ENCODE peak calls at places on chromosome 19, in ten cellular contexts. One of them, this sample, is unnamed.

GRCh38 chr19:39390460-39390758 is 497 bp downstream of the PAF1 start:
- DNase-seq in activated CD4-positive, alpha-beta T cell treated with anti-CD3 and anti-CD28 coated beads, Interleukin-2, amount 50 U/mL, for 24 hours: peak; percentile 73
- DNase-seq in GM04504: no peak
- DNase-seq in activated naive CD8-positive, alpha-beta T cell treated with anti-CD3 and anti-CD28 coated beads, Interleukin-2, amount 50 U/mL, for 24 hours: peak; percentile 75
- DNase-seq in dermis microvascular lymphatic vessel endothelial cell: no peak
- DNase-seq in cardiac muscle cell: no peak
- DNase-seq in caudate nucleus: no peak
- DNase-seq in left lung: no peak
- DNase-seq in H7: no peak
- DNase-seq in T-helper 1 cell: peak; percentile 81
- DNase-seq in this sample: no peak

GRCh38 chr19:58581227-58582141 is 8.3 kb upstream of the MZF1 start:
- DNase-seq in activated CD4-positive, alpha-beta T cell treated with anti-CD3 and anti-CD28 coated beads, Interleukin-2, amount 50 U/mL, for 24 hours: peak; percentile 86
- DNase-seq in GM04504: peak; percentile 68
- DNase-seq in activated naive CD8-positive, alpha-beta T cell treated with anti-CD3 and anti-CD28 coated beads, Interleukin-2, amount 50 U/mL, for 24 hours: peak; percentile 92
- DNase-seq in dermis microvascular lymphatic vessel endothelial cell: peak; percentile 91
- DNase-seq in cardiac muscle cell: peak; percentile 90
- DNase-seq in caudate nucleus: no peak
- DNase-seq in left lung: peak; percentile 95
- DNase-seq in H7: peak; percentile 91
- DNase-seq in T-helper 1 cell: peak; percentile 83
- DNase-seq in this sample: peak; percentile 94

GRCh38 chr19:30227661-30228112 is 144.5 kb upstream of the ZNF536 start:
- DNase-seq in activated CD4-positive, alpha-beta T cell treated with anti-CD3 and anti-CD28 coated beads, Interleukin-2, amount 50 U/mL, for 24 hours: peak; percentile 21
- DNase-seq in GM04504: peak; percentile 53
- DNase-seq in activated naive CD8-positive, alpha-beta T cell treated with anti-CD3 and anti-CD28 coated beads, Interleukin-2, amount 50 U/mL, for 24 hours: peak; percentile 69
- DNase-seq in dermis microvascular lymphatic vessel endothelial cell: peak; percentile 62
- DNase-seq in cardiac muscle cell: peak; percentile 71
- DNase-seq in caudate nucleus: peak; percentile 63
- DNase-seq in left lung: peak; percentile 76
- DNase-seq in H7: peak; percentile 94
- DNase-seq in T-helper 1 cell: no peak
- DNase-seq in this sample: peak; percentile 92

GRCh38 chr19:31499281-31499680 is 150.0 kb upstream of the TSHZ3 start:
- DNase-seq in activated CD4-positive, alpha-beta T cell treated with anti-CD3 and anti-CD28 coated beads, Interleukin-2, amount 50 U/mL, for 24 hours: no peak
- DNase-seq in GM04504: no peak
- DNase-seq in activated naive CD8-positive, alpha-beta T cell treated with anti-CD3 and anti-CD28 coated beads, Interleukin-2, amount 50 U/mL, for 24 hours: no peak
- DNase-seq in dermis microvascular lymphatic vessel endothelial cell: no peak
- DNase-seq in cardiac muscle cell: no peak
- DNase-seq in caudate nucleus: no peak
- DNase-seq in left lung: no peak
- DNase-seq in H7: no peak
- DNase-seq in T-helper 1 cell: no peak
- DNase-seq in this sample: no peak

GRCh38 chr19:12965812-12966135 is 3.6 kb upstream of the DAND5 start:
- DNase-seq in activated CD4-positive, alpha-beta T cell treated with anti-CD3 and anti-CD28 coated beads, Interleukin-2, amount 50 U/mL, for 24 hours: no peak
- DNase-seq in GM04504: no peak
- DNase-seq in activated naive CD8-positive, alpha-beta T cell treated with anti-CD3 and anti-CD28 coated beads, Interleukin-2, amount 50 U/mL, for 24 hours: no peak
- DNase-seq in dermis microvascular lymphatic vessel endothelial cell: no peak
- DNase-seq in cardiac muscle cell: no peak
- DNase-seq in caudate nucleus: no peak
- DNase-seq in left lung: no peak
- DNase-seq in H7: no peak
- DNase-seq in T-helper 1 cell: no peak
- DNase-seq in this sample: no peak

GRCh38 chr19:10961763-10962536 is 1.1 kb downstream of the SMARCA4 start:
- DNase-seq in activated CD4-positive, alpha-beta T cell treated with anti-CD3 and anti-CD28 coated beads, Interleukin-2, amount 50 U/mL, for 24 hours: no peak
- DNase-seq in GM04504: no peak
- DNase-seq in activated naive CD8-positive, alpha-beta T cell treated with anti-CD3 and anti-CD28 coated beads, Interleukin-2, amount 50 U/mL, for 24 hours: no peak
- DNase-seq in dermis microvascular lymphatic vessel endothelial cell: peak; percentile 26
- DNase-seq in cardiac muscle cell: no peak
- DNase-seq in caudate nucleus: no peak
- DNase-seq in left lung: no peak
- DNase-seq in H7: no peak
- DNase-seq in T-helper 1 cell: no peak
- DNase-seq in this sample: no peak

GRCh38 chr19:2422951-2423880 is 4.2 kb downstream of the TIMM13 start:
- DNase-seq in activated CD4-positive, alpha-beta T cell treated with anti-CD3 and anti-CD28 coated beads, Interleukin-2, amount 50 U/mL, for 24 hours: no peak
- DNase-seq in GM04504: no peak
- DNase-seq in activated naive CD8-positive, alpha-beta T cell treated with anti-CD3 and anti-CD28 coated beads, Interleukin-2, amount 50 U/mL, for 24 hours: no peak
- DNase-seq in dermis microvascular lymphatic vessel endothelial cell: no peak
- DNase-seq in cardiac muscle cell: no peak
- DNase-seq in caudate nucleus: no peak
- DNase-seq in left lung: peak; percentile 55
- DNase-seq in H7: peak; percentile 59
- DNase-seq in T-helper 1 cell: no peak
- DNase-seq in this sample: no peak

GRCh38 chr19:49880162-49880869 is 2.8 kb downstream of the TBC1D17 start:
- DNase-seq in activated CD4-positive, alpha-beta T cell treated with anti-CD3 and anti-CD28 coated beads, Interleukin-2, amount 50 U/mL, for 24 hours: no peak
- DNase-seq in GM04504: no peak
- DNase-seq in activated naive CD8-positive, alpha-beta T cell treated with anti-CD3 and anti-CD28 coated beads, Interleukin-2, amount 50 U/mL, for 24 hours: no peak
- DNase-seq in dermis microvascular lymphatic vessel endothelial cell: no peak
- DNase-seq in cardiac muscle cell: no peak
- DNase-seq in caudate nucleus: no peak
- DNase-seq in left lung: peak; percentile 53
- DNase-seq in H7: no peak
- DNase-seq in T-helper 1 cell: no peak
- DNase-seq in this sample: no peak

GRCh38 chr19:41263850-41264580 is at the start of gene HNRNPUL1:
- DNase-seq in activated CD4-positive, alpha-beta T cell treated with anti-CD3 and anti-CD28 coated beads, Interleukin-2, amount 50 U/mL, for 24 hours: peak; percentile 99
- DNase-seq in GM04504: peak; percentile 100
- DNase-seq in activated naive CD8-positive, alpha-beta T cell treated with anti-CD3 and anti-CD28 coated beads, Interleukin-2, amount 50 U/mL, for 24 hours: peak; percentile 99
- DNase-seq in dermis microvascular lymphatic vessel endothelial cell: peak; percentile 100
- DNase-seq in cardiac muscle cell: peak; percentile 100
- DNase-seq in caudate nucleus: peak; percentile 100
- DNase-seq in left lung: peak; percentile 95
- DNase-seq in H7: peak; percentile 99
- DNase-seq in T-helper 1 cell: peak; percentile 99
- DNase-seq in this sample: peak; percentile 100

GRCh38 chr19:6100284-6100915 is 9.9 kb downstream of the RFX2 start:
- DNase-seq in activated CD4-positive, alpha-beta T cell treated with anti-CD3 and anti-CD28 coated beads, Interleukin-2, amount 50 U/mL, for 24 hours: no peak
- DNase-seq in GM04504: no peak
- DNase-seq in activated naive CD8-positive, alpha-beta T cell treated with anti-CD3 and anti-CD28 coated beads, Interleukin-2, amount 50 U/mL, for 24 hours: peak; percentile 52
- DNase-seq in dermis microvascular lymphatic vessel endothelial cell: peak; percentile 73
- DNase-seq in cardiac muscle cell: no peak
- DNase-seq in caudate nucleus: no peak
- DNase-seq in left lung: peak; percentile 83
- DNase-seq in H7: peak; percentile 18
- DNase-seq in T-helper 1 cell: no peak
- DNase-seq in this sample: no peak

GRCh38 chr19:52086481-52086880 is 9.1 kb downstream of the ZNF841 start:
- DNase-seq in activated CD4-positive, alpha-beta T cell treated with anti-CD3 and anti-CD28 coated beads, Interleukin-2, amount 50 U/mL, for 24 hours: no peak
- DNase-seq in GM04504: peak; percentile 5
- DNase-seq in activated naive CD8-positive, alpha-beta T cell treated with anti-CD3 and anti-CD28 coated beads, Interleukin-2, amount 50 U/mL, for 24 hours: no peak
- DNase-seq in dermis microvascular lymphatic vessel endothelial cell: no peak
- DNase-seq in cardiac muscle cell: peak; percentile 69
- DNase-seq in caudate nucleus: no peak
- DNase-seq in left lung: no peak
- DNase-seq in H7: no peak
- DNase-seq in T-helper 1 cell: no peak
- DNase-seq in this sample: no peak

GRCh38 chr19:8654591-8655339 is 24.3 kb downstream of the NFILZ start:
- DNase-seq in activated CD4-positive, alpha-beta T cell treated with anti-CD3 and anti-CD28 coated beads, Interleukin-2, amount 50 U/mL, for 24 hours: peak; percentile 54
- DNase-seq in GM04504: no peak
- DNase-seq in activated naive CD8-positive, alpha-beta T cell treated with anti-CD3 and anti-CD28 coated beads, Interleukin-2, amount 50 U/mL, for 24 hours: peak; percentile 76
- DNase-seq in dermis microvascular lymphatic vessel endothelial cell: peak; percentile 44
- DNase-seq in cardiac muscle cell: peak; percentile 58
- DNase-seq in caudate nucleus: peak; percentile 8
- DNase-seq in left lung: peak; percentile 92
- DNase-seq in H7: peak; percentile 94
- DNase-seq in T-helper 1 cell: peak; percentile 53
- DNase-seq in this sample: peak; percentile 73

GRCh38 chr19:4534836-4535658 is at the start of gene PLIN5:
- DNase-seq in activated CD4-positive, alpha-beta T cell treated with anti-CD3 and anti-CD28 coated beads, Interleukin-2, amount 50 U/mL, for 24 hours: peak; percentile 17
- DNase-seq in GM04504: no peak
- DNase-seq in activated naive CD8-positive, alpha-beta T cell treated with anti-CD3 and anti-CD28 coated beads, Interleukin-2, amount 50 U/mL, for 24 hours: peak; percentile 58
- DNase-seq in dermis microvascular lymphatic vessel endothelial cell: peak; percentile 73
- DNase-seq in cardiac muscle cell: peak; percentile 79
- DNase-seq in caudate nucleus: peak; percentile 39
- DNase-seq in left lung: peak; percentile 91
- DNase-seq in H7: peak; percentile 100
- DNase-seq in T-helper 1 cell: no peak
- DNase-seq in this sample: peak; percentile 88

GRCh38 chr19:52640916-52641315 is 2.8 kb upstream of the ZNF83 start:
- DNase-seq in activated CD4-positive, alpha-beta T cell treated with anti-CD3 and anti-CD28 coated beads, Interleukin-2, amount 50 U/mL, for 24 hours: no peak
- DNase-seq in GM04504: no peak
- DNase-seq in activated naive CD8-positive, alpha-beta T cell treated with anti-CD3 and anti-CD28 coated beads, Interleukin-2, amount 50 U/mL, for 24 hours: no peak
- DNase-seq in dermis microvascular lymphatic vessel endothelial cell: peak; percentile 6
- DNase-seq in cardiac muscle cell: peak; percentile 11
- DNase-seq in caudate nucleus: no peak
- DNase-seq in left lung: no peak
- DNase-seq in H7: peak; percentile 88
- DNase-seq in T-helper 1 cell: no peak
- DNase-seq in this sample: no peak

GRCh38 chr19:18501832-18502231 is 20.0 kb downstream of the ELL start:
- DNase-seq in activated CD4-positive, alpha-beta T cell treated with anti-CD3 and anti-CD28 coated beads, Interleukin-2, amount 50 U/mL, for 24 hours: no peak
- DNase-seq in GM04504: no peak
- DNase-seq in activated naive CD8-positive, alpha-beta T cell treated with anti-CD3 and anti-CD28 coated beads, Interleukin-2, amount 50 U/mL, for 24 hours: no peak
- DNase-seq in dermis microvascular lymphatic vessel endothelial cell: no peak
- DNase-seq in cardiac muscle cell: no peak
- DNase-seq in caudate nucleus: no peak
- DNase-seq in left lung: no peak
- DNase-seq in H7: no peak
- DNase-seq in T-helper 1 cell: no peak
- DNase-seq in this sample: no peak

GRCh38 chr19:4971424-4971793 is 2.5 kb downstream of the KDM4B start:
- DNase-seq in activated CD4-positive, alpha-beta T cell treated with anti-CD3 and anti-CD28 coated beads, Interleukin-2, amount 50 U/mL, for 24 hours: no peak
- DNase-seq in GM04504: no peak
- DNase-seq in activated naive CD8-positive, alpha-beta T cell treated with anti-CD3 and anti-CD28 coated beads, Interleukin-2, amount 50 U/mL, for 24 hours: peak; percentile 30
- DNase-seq in dermis microvascular lymphatic vessel endothelial cell: no peak
- DNase-seq in cardiac muscle cell: peak; percentile 15
- DNase-seq in caudate nucleus: no peak
- DNase-seq in left lung: peak; percentile 74
- DNase-seq in H7: peak; percentile 91
- DNase-seq in T-helper 1 cell: no peak
- DNase-seq in this sample: peak; percentile 57

GRCh38 chr19:38850976-38851621 is 1.3 kb upstream of the HNRNPL start:
- DNase-seq in activated CD4-positive, alpha-beta T cell treated with anti-CD3 and anti-CD28 coated beads, Interleukin-2, amount 50 U/mL, for 24 hours: peak; percentile 30
- DNase-seq in GM04504: no peak
- DNase-seq in activated naive CD8-positive, alpha-beta T cell treated with anti-CD3 and anti-CD28 coated beads, Interleukin-2, amount 50 U/mL, for 24 hours: peak; percentile 56
- DNase-seq in dermis microvascular lymphatic vessel endothelial cell: peak; percentile 14
- DNase-seq in cardiac muscle cell: no peak
- DNase-seq in caudate nucleus: peak; percentile 50
- DNase-seq in left lung: peak; percentile 83
- DNase-seq in H7: peak; percentile 49
- DNase-seq in T-helper 1 cell: no peak
- DNase-seq in this sample: peak; percentile 77

GRCh38 chr19:17210296-17210695 is 4.9 kb upstream of the USE1 start:
- DNase-seq in activated CD4-positive, alpha-beta T cell treated with anti-CD3 and anti-CD28 coated beads, Interleukin-2, amount 50 U/mL, for 24 hours: no peak
- DNase-seq in GM04504: no peak
- DNase-seq in activated naive CD8-positive, alpha-beta T cell treated with anti-CD3 and anti-CD28 coated beads, Interleukin-2, amount 50 U/mL, for 24 hours: no peak
- DNase-seq in dermis microvascular lymphatic vessel endothelial cell: no peak
- DNase-seq in cardiac muscle cell: no peak
- DNase-seq in caudate nucleus: no peak
- DNase-seq in left lung: no peak
- DNase-seq in H7: no peak
- DNase-seq in T-helper 1 cell: no peak
- DNase-seq in this sample: no peak

GRCh38 chr19:54523403-54523802 is 20.8 kb downstream of the LAIR2 start:
- DNase-seq in activated CD4-positive, alpha-beta T cell treated with anti-CD3 and anti-CD28 coated beads, Interleukin-2, amount 50 U/mL, for 24 hours: peak; percentile 50
- DNase-seq in GM04504: no peak
- DNase-seq in activated naive CD8-positive, alpha-beta T cell treated with anti-CD3 and anti-CD28 coated beads, Interleukin-2, amount 50 U/mL, for 24 hours: peak; percentile 60
- DNase-seq in dermis microvascular lymphatic vessel endothelial cell: peak; percentile 96
- DNase-seq in cardiac muscle cell: peak; percentile 2
- DNase-seq in caudate nucleus: peak; percentile 21
- DNase-seq in left lung: no peak
- DNase-seq in H7: no peak
- DNase-seq in T-helper 1 cell: no peak
- DNase-seq in this sample: no peak

GRCh38 chr19:46803555-46803954 is 15.2 kb upstream of the SLC1A5 start:
- DNase-seq in activated CD4-positive, alpha-beta T cell treated with anti-CD3 and anti-CD28 coated beads, Interleukin-2, amount 50 U/mL, for 24 hours: no peak
- DNase-seq in GM04504: no peak
- DNase-seq in activated naive CD8-positive, alpha-beta T cell treated with anti-CD3 and anti-CD28 coated beads, Interleukin-2, amount 50 U/mL, for 24 hours: no peak
- DNase-seq in dermis microvascular lymphatic vessel endothelial cell: no peak
- DNase-seq in cardiac muscle cell: no peak
- DNase-seq in caudate nucleus: no peak
- DNase-seq in left lung: no peak
- DNase-seq in H7: no peak
- DNase-seq in T-helper 1 cell: no peak
- DNase-seq in this sample: no peak

GRCh38 chr19:38736413-38737280 is 7.6 kb downstream of the CAPN12 start:
- DNase-seq in activated CD4-positive, alpha-beta T cell treated with anti-CD3 and anti-CD28 coated beads, Interleukin-2, amount 50 U/mL, for 24 hours: peak; percentile 35
- DNase-seq in GM04504: no peak
- DNase-seq in activated naive CD8-positive, alpha-beta T cell treated with anti-CD3 and anti-CD28 coated beads, Interleukin-2, amount 50 U/mL, for 24 hours: peak; percentile 78
- DNase-seq in dermis microvascular lymphatic vessel endothelial cell: peak; percentile 44
- DNase-seq in cardiac muscle cell: peak; percentile 48
- DNase-seq in caudate nucleus: no peak
- DNase-seq in left lung: no peak
- DNase-seq in H7: peak; percentile 100
- DNase-seq in T-helper 1 cell: peak; percentile 64
- DNase-seq in this sample: no peak

GRCh38 chr19:47228168-47228936 is 2.6 kb downstream of the BBC3 start:
- DNase-seq in activated CD4-positive, alpha-beta T cell treated with anti-CD3 and anti-CD28 coated beads, Interleukin-2, amount 50 U/mL, for 24 hours: no peak
- DNase-seq in GM04504: no peak
- DNase-seq in activated naive CD8-positive, alpha-beta T cell treated with anti-CD3 and anti-CD28 coated beads, Interleukin-2, amount 50 U/mL, for 24 hours: peak; percentile 62
- DNase-seq in dermis microvascular lymphatic vessel endothelial cell: peak; percentile 57
- DNase-seq in cardiac muscle cell: no peak
- DNase-seq in caudate nucleus: no peak
- DNase-seq in left lung: no peak
- DNase-seq in H7: peak; percentile 80
- DNase-seq in T-helper 1 cell: peak; percentile 34
- DNase-seq in this sample: peak; percentile 52

GRCh38 chr19:17075860-17076538 is 422 bp downstream of the MYO9B start:
- DNase-seq in activated CD4-positive, alpha-beta T cell treated with anti-CD3 and anti-CD28 coated beads, Interleukin-2, amount 50 U/mL, for 24 hours: no peak
- DNase-seq in GM04504: no peak
- DNase-seq in activated naive CD8-positive, alpha-beta T cell treated with anti-CD3 and anti-CD28 coated beads, Interleukin-2, amount 50 U/mL, for 24 hours: peak; percentile 60
- DNase-seq in dermis microvascular lymphatic vessel endothelial cell: peak; percentile 57
- DNase-seq in cardiac muscle cell: peak; percentile 31
- DNase-seq in caudate nucleus: no peak
- DNase-seq in left lung: peak; percentile 88
- DNase-seq in H7: no peak
- DNase-seq in T-helper 1 cell: peak; percentile 42
- DNase-seq in this sample: peak; percentile 63

GRCh38 chr19:48203227-48203793 is 32.8 kb downstream of the ZSWIM9 start:
- DNase-seq in activated CD4-positive, alpha-beta T cell treated with anti-CD3 and anti-CD28 coated beads, Interleukin-2, amount 50 U/mL, for 24 hours: no peak
- DNase-seq in GM04504: no peak
- DNase-seq in activated naive CD8-positive, alpha-beta T cell treated with anti-CD3 and anti-CD28 coated beads, Interleukin-2, amount 50 U/mL, for 24 hours: peak; percentile 15
- DNase-seq in dermis microvascular lymphatic vessel endothelial cell: no peak
- DNase-seq in cardiac muscle cell: no peak
- DNase-seq in caudate nucleus: no peak
- DNase-seq in left lung: no peak
- DNase-seq in H7: no peak
- DNase-seq in T-helper 1 cell: no peak
- DNase-seq in this sample: no peak

GRCh38 chr19:21698215-21698614 is 69.2 kb downstream of the ZNF100 start:
- DNase-seq in activated CD4-positive, alpha-beta T cell treated with anti-CD3 and anti-CD28 coated beads, Interleukin-2, amount 50 U/mL, for 24 hours: peak; percentile 11
- DNase-seq in GM04504: peak; percentile 5
- DNase-seq in activated naive CD8-positive, alpha-beta T cell treated with anti-CD3 and anti-CD28 coated beads, Interleukin-2, amount 50 U/mL, for 24 hours: no peak
- DNase-seq in dermis microvascular lymphatic vessel endothelial cell: peak; percentile 25
- DNase-seq in cardiac muscle cell: peak; percentile 24
- DNase-seq in caudate nucleus: no peak
- DNase-seq in left lung: no peak
- DNase-seq in H7: peak; percentile 28
- DNase-seq in T-helper 1 cell: no peak
- DNase-seq in this sample: peak; percentile 13